ENCODE peak calls at places on chromosomes 3 and 15, in four cellular contexts. R is mammary epithelial cell, Q is Panc1, I is upper lobe of right lung. S is an unnamed sample.
A peak's percentile ranks its signal among the peaks of the same experiment; 100 is the strongest.

GRCh38 chr3:102629943-102630342 is 195.1 kb downstream of the ZPLD1 start:
- DNase-seq in R (no peak), Q (no peak), I (no peak), S (no peak)

GRCh38 chr15:72785452-72786243 is 2.1 kb upstream of the ADPGK start:
- DNase-seq in R (no peak), Q (no peak), I (no peak), S (no peak)

GRCh38 chr3:54781728-54782127 is 146.1 kb downstream of the LRTM1 start:
- DNase-seq in R (no peak), Q (no peak), I (no peak), S (no peak)

GRCh38 chr3:158788446-158788845 is 13.4 kb upstream of the MFSD1 start:
- DNase-seq in R (no peak), Q (no peak), I (no peak), S (no peak)

GRCh38 chr15:35784745-35785144 is 238.8 kb upstream of the DPH6 start:
- DNase-seq in R (no peak), Q (no peak), I (no peak), S (no peak)

GRCh38 chr3:133092676-133093075 is 54.5 kb downstream of the TMEM108 start:
- DNase-seq in R (no peak), Q (no peak), I (no peak), S (no peak)

GRCh38 chr3:191492601-191493000 is 31.6 kb downstream of the PYDC2 start:
- DNase-seq in R (peak; percentile 54), Q (no peak), I (no peak), S (no peak)

GRCh38 chr15:48674876-48675275 is 29.4 kb upstream of the FBN1 start:
- DNase-seq in R (no peak), Q (no peak), I (no peak), S (no peak)

GRCh38 chr3:105584351-105584790 is 217.7 kb downstream of the ALCAM start:
- DNase-seq in R (peak; percentile 39), Q (no peak), I (no peak), S (no peak)

GRCh38 chr15:28881170-28881569 is 4.6 kb upstream of the APBA2 start:
- DNase-seq in R (no peak), Q (no peak), I (no peak), S (no peak)

GRCh38 chr3:41116851-41117250 is 82.5 kb upstream of the CTNNB1 start:
- DNase-seq in R (no peak), Q (no peak), I (no peak), S (no peak)

GRCh38 chr3:56826831-56827722 is 25.3 kb upstream of the ARHGEF3 start:
- DNase-seq in R (peak; percentile 36), Q (no peak), I (no peak), S (peak; percentile 59)

GRCh38 chr15:71136159-71137137 is 21.2 kb downstream of the THSD4 start:
- DNase-seq in R (peak; percentile 85), Q (no peak), I (no peak), S (peak; percentile 33)

GRCh38 chr15:32682569-32682968 is 35.2 kb upstream of the GREM1 start:
- DNase-seq in R (peak; percentile 82), Q (no peak), I (no peak), S (no peak)

GRCh38 chr3:111031538-111031937 is 40.1 kb upstream of the NECTIN3 start:
- DNase-seq in R (no peak), Q (no peak), I (no peak), S (no peak)

GRCh38 chr15:31202953-31203352 is 101.4 kb upstream of the TRPM1 start:
- DNase-seq in R (no peak), Q (no peak), I (no peak), S (no peak)

GRCh38 chr15:98034731-98035130 is 74.2 kb downstream of the ARRDC4 start:
- DNase-seq in R (no peak), Q (no peak), I (no peak), S (no peak)

GRCh38 chr3:187167795-187168194 is 28.5 kb upstream of the RPL39L start:
- DNase-seq in R (no peak), Q (no peak), I (no peak), S (no peak)

GRCh38 chr15:68829068-68829467 is 8.4 kb upstream of the ANP32A start:
- DNase-seq in R (peak; percentile 6), Q (no peak), I (no peak), S (no peak)

GRCh38 chr3:169116056-169116693 is 547.3 kb downstream of the MECOM start:
- DNase-seq in R (no peak), Q (no peak), I (no peak), S (no peak)

GRCh38 chr15:36936652-36937051 is 163.7 kb downstream of the MEIS2 start:
- DNase-seq in R (no peak), Q (no peak), I (no peak), S (no peak)

GRCh38 chr3:133944641-133945441 is 49.2 kb upstream of the RAB6B start:
- DNase-seq in R (peak; percentile 91), Q (no peak), I (no peak), S (no peak)

GRCh38 chr3:67522081-67522480 is 132.3 kb downstream of the SUCLG2 start:
- DNase-seq in R (no peak), Q (no peak), I (no peak), S (no peak)

GRCh38 chr15:101062471-101063171 is 143.5 kb downstream of the LRRK1 start:
- DNase-seq in R (no peak), Q (no peak), I (peak; percentile 20), S (no peak)

GRCh38 chr15:48317221-48317620 is 14.0 kb upstream of the DUT start:
- DNase-seq in R (peak; percentile 5), Q (no peak), I (no peak), S (no peak)

GRCh38 chr3:73229036-73229435 is 167.6 kb downstream of the EBLN2 start:
- DNase-seq in R (peak; percentile 55), Q (no peak), I (no peak), S (no peak)

GRCh38 chr3:9615003-9615628 is 34.2 kb upstream of the MTMR14 start:
- DNase-seq in R (no peak), Q (no peak), I (no peak), S (no peak)

GRCh38 chr15:76905855-76906254 is 715 bp upstream of the SCAPER start:
- DNase-seq in R (no peak), Q (no peak), I (no peak), S (peak; percentile 72)

GRCh38 chr3:42507252-42507651 is 4.8 kb downstream of the VIPR1 start:
- DNase-seq in R (peak; percentile 13), Q (no peak), I (peak; percentile 63), S (no peak)

GRCh38 chr3:47503033-47503432 is 10.5 kb downstream of the ELP6 start:
- DNase-seq in R (no peak), Q (no peak), I (no peak), S (no peak)

GRCh38 chr3:123339302-123339701 is 109.6 kb downstream of the ADCY5 start:
- DNase-seq in R (no peak), Q (no peak), I (peak; percentile 23), S (no peak)

GRCh38 chr15:69941206-69941605 is 156.5 kb downstream of the TLE3 start:
- DNase-seq in R (no peak), Q (no peak), I (no peak), S (no peak)

GRCh38 chr3:72152551-72153476 is 367.9 kb upstream of the PROK2 start:
- DNase-seq in R (peak; percentile 2), Q (no peak), I (peak; percentile 81), S (peak; percentile 86)

GRCh38 chr3:113136071-113136470 is 75.3 kb upstream of the BOC start:
- DNase-seq in R (peak; percentile 17), Q (peak; percentile 8), I (no peak), S (no peak)

GRCh38 chr3:107861904-107862303 is 228.9 kb downstream of the CD47 start:
- DNase-seq in R (no peak), Q (no peak), I (no peak), S (no peak)

GRCh38 chr3:8464668-8465067 is 37.0 kb upstream of the LMCD1 start:
- DNase-seq in R (no peak), Q (no peak), I (no peak), S (no peak)

GRCh38 chr3:8460050-8460708 is 41.4 kb upstream of the LMCD1 start:
- DNase-seq in R (no peak), Q (no peak), I (no peak), S (no peak)

GRCh38 chr3:8458711-8459110 is 42.9 kb upstream of the LMCD1 start:
- DNase-seq in R (no peak), Q (no peak), I (no peak), S (no peak)

GRCh38 chr3:8458235-8458634 is 43.4 kb upstream of the LMCD1 start:
- DNase-seq in R (no peak), Q (no peak), I (no peak), S (no peak)

DNA sequence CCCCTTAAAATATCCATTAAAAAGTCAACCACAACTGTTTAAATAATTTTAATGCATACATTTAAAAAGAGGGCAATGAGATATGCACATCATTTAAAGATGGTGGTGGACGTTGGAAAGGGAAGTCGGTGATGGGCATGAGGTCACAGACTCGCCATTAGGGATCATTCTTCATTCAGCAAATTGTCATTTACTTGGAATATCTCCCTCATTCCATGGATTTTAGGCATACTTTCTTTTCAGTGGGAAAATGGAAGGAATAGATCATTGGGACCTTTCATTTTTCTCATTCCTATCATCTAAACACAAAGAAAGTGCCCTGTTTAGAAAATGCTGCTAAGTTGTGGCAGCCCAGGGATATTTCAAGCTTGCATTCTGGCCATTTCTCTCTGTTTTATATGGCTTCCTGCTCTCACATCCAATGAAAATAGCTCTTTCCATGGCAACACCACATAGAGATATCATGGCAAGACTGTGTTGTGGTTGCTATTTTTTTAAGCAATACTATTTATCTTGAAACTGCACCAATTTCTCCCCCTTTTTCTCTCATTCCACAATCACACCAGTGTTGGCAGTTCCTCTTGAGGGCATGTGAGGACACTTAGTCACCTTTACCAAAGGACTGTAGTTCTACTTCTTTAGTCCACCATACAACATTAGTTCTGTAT is 40.7 kb upstream of the LMCD1 start:
- DNase-seq in R (peak; percentile 4), Q (no peak), I (no peak), S (no peak)
- H3K27ac ChIP-seq in R (no peak overlapping the region), Q (no peak overlapping the region), I (peak overlapping the region; percentile 63), S (no peak overlapping the region)

GRCh38 chr3:127458698-127459097 is 131.8 kb downstream of the TPRA1 start:
- DNase-seq in R (no peak), Q (no peak), I (no peak), S (no peak)
- H3K4me3 ChIP-seq in R (no peak overlapping the region), Q (no peak overlapping the region), I (no peak overlapping the region), S (no peak overlapping the region)

GRCh38 chr3:196599734-196600128 is 31.3 kb downstream of the FBXO45 start:
- DNase-seq in R (no peak), Q (no peak), I (no peak), S (no peak)
- H3K27ac ChIP-seq in R (no peak overlapping the region), Q (no peak overlapping the region), I (no peak overlapping the region), S (no peak overlapping the region)

DNA sequence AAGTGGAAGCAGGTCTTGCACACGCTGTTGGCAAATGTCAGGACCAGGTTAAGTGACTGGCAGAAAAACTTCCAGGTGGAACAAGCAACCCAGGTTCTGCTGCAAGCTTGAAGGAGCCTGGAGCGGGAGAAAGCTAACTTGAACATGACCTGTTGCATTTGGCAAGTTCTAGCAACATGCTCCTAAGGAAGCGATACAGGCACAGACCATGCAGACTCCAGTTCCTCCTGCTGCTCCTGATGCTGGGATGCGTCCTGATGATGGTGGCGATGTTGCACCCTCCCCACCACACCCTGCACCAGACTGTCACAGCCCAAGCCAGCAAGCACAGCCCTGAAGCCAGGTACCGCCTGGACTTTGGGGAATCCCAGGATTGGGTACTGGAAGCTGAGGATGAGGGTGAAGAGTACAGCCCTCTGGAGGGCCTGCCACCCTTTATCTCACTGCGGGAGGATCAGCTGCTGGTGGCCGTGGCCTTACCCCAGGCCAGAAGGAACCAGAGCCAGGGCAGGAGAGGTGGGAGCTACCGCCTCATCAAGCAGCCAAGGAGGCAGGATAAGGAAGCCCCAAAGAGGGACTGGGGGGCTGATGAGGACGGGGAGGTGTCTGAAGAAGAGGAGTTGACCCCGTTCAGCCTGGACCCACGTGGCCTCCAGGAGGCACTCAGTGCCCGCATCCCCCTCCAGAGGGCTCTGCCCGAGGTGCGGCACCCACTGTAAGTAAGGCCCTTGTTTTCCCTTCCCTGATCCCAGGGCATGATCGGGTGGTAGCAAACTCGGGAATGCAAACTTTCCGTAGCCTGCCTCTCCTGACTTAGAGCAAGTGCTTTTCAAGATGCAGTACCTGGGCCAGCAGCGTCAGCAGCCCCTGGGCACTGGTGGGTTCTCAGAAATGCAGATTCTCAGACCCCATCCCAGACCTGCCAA is 759 bp downstream of the GALNT15 start:
- DNase-seq in R (no peak), Q (no peak), I (no peak), S (no peak)
- H3K4me3 ChIP-seq in R (no peak overlapping the region), Q (no peak overlapping the region), I (peak overlapping the region; percentile 40), S (no peak overlapping the region)

S was measured in WERI-Rb-1.